ENCODE peak calls at places on chromosomes 13 and 19, in six cellular contexts. X, V, F, M, L and N are unnamed samples.

GRCh38 chr13:103164239-103164638 is 98.0 kb upstream of the SLC10A2 start:
- DNase-seq in X (no peak), V (no peak), F (no peak), M (no peak), L (no peak), N (no peak)

GRCh38 chr19:2840794-2841790 is at the start of gene ZNF555:
- DNase-seq in X (peak; percentile 97), V (peak; percentile 98), F (peak; percentile 100), M (peak; percentile 97), L (peak; percentile 96), N (peak; percentile 99)

GRCh38 chr13:19634129-19634740 is 776 bp downstream of the MPHOSPH8 start:
- DNase-seq in X (peak; percentile 36), V (peak; percentile 18), F (peak; percentile 67), M (peak; percentile 2), L (no peak), N (peak; percentile 30)

GRCh38 chr13:43298799-43299198 is 275.4 kb downstream of the DNAJC15 start:
- DNase-seq in X (no peak), V (no peak), F (no peak), M (no peak), L (no peak), N (no peak)

GRCh38 chr19:4976412-4977298 is 7.7 kb downstream of the KDM4B start:
- DNase-seq in X (peak; percentile 32), V (peak; percentile 53), F (peak; percentile 86), M (no peak), L (no peak), N (peak; percentile 75)

GRCh38 chr19:33048806-33049676 is 15.6 kb downstream of the RHPN2 start:
- DNase-seq in X (no peak), V (no peak), F (peak; percentile 83), M (no peak), L (peak; percentile 50), N (peak; percentile 60)

GRCh38 chr19:53809518-53810186 is 14.5 kb downstream of the NLRP12 start:
- DNase-seq in X (peak; percentile 21), V (no peak), F (no peak), M (no peak), L (no peak), N (no peak)

GRCh38 chr13:101417043-101417406 is 717 bp upstream of the NALCN start:
- DNase-seq in X (peak; percentile 93), V (no peak), F (peak; percentile 74), M (no peak), L (no peak), N (no peak)

GRCh38 chr13:109396266-109396665 is 390.1 kb downstream of the IRS2 start:
- DNase-seq in X (no peak), V (no peak), F (no peak), M (no peak), L (no peak), N (no peak)

GRCh38 chr13:77168232-77168631 is 141.3 kb upstream of the FBXL3 start:
- DNase-seq in X (no peak), V (no peak), F (no peak), M (no peak), L (no peak), N (peak; percentile 3)

GRCh38 chr13:87147076-87147475 is 524.1 kb upstream of the SLITRK5 start:
- DNase-seq in X (no peak), V (no peak), F (peak; percentile 9), M (no peak), L (no peak), N (no peak)

GRCh38 chr13:93982189-93982918 is 497.1 kb downstream of the DCT start:
- DNase-seq in X (no peak), V (no peak), F (no peak), M (no peak), L (no peak), N (no peak)

GRCh38 chr13:104487006-104487405 is 1420.8 kb upstream of the SLC10A2 start:
- DNase-seq in X (no peak), V (no peak), F (peak; percentile 35), M (no peak), L (no peak), N (no peak)

GRCh38 chr13:100269837-100270236 is 180.9 kb downstream of the PCCA start:
- DNase-seq in X (peak; percentile 9), V (no peak), F (peak; percentile 70), M (no peak), L (no peak), N (no peak)

GRCh38 chr13:94390881-94391280 is 88.6 kb downstream of the DCT start:
- DNase-seq in X (peak; percentile 68), V (no peak), F (peak; percentile 29), M (no peak), L (no peak), N (no peak)

GRCh38 chr13:110266983-110267382 is 40.0 kb downstream of the COL4A1 start:
- DNase-seq in X (no peak), V (no peak), F (peak; percentile 37), M (no peak), L (no peak), N (no peak)

GRCh38 chr19:610071-610800 is 20.6 kb downstream of the HCN2 start:
- DNase-seq in X (no peak), V (no peak), F (no peak), M (no peak), L (no peak), N (no peak)

GRCh38 chr13:49020940-49021548 is 45.3 kb downstream of the FNDC3A start:
- DNase-seq in X (no peak), V (no peak), F (peak; percentile 5), M (no peak), L (no peak), N (no peak)